ENCODE peak calls at places on chromosomes 2 and 18, in eight cellular contexts. C is naive thymus-derived CD4-positive, alpha-beta T cell; L is NCI-H2029 treated with DMSO at 0.1 percent for 48 hours; S is sigmoid colon; Z is hypothalamus; N is HEK293T; Y is GM18507; X is neural progenitor cell. I is an unnamed sample.

GRCh38 chr18:23890589-23890988 is 124.0 kb upstream of the TTC39C start:
- DNase-seq in C (no peak), L (no peak), S (no peak), Z (no peak), N (no peak), Y (no peak), X (no peak), I (no peak)

GRCh38 chr2:35585972-35586371 is 769.6 kb upstream of the CRIM1 start:
- DNase-seq in C (no peak), L (no peak), S (no peak), Z (no peak), N (no peak), Y (no peak), X (peak), I (no peak)

GRCh38 chr2:174184915-174185314 is 63.4 kb downstream of the OLA1 start:
- DNase-seq in C (no peak), L (no peak), S (no peak), Z (no peak), N (no peak), Y (no peak), X (no peak), I (no peak)

GRCh38 chr2:119253114-119253702 is 29.6 kb downstream of the STEAP3 start:
- DNase-seq in C (no peak), L (no peak), S (no peak), Z (no peak), N (no peak), Y (no peak), X (no peak), I (no peak)

GRCh38 chr18:11999431-11999830 is 18.1 kb downstream of the IMPA2 start:
- DNase-seq in C (no peak), L (no peak), S (peak), Z (peak), N (no peak), Y (no peak), X (no peak), I (no peak)

GRCh38 chr2:228613133-228613532 is 431.6 kb upstream of the SPHKAP start:
- DNase-seq in C (no peak), L (no peak), S (no peak), Z (no peak), N (no peak), Y (no peak), X (no peak), I (no peak)

GRCh38 chr18:5058768-5059539 is 138.1 kb downstream of the AKAIN1 start:
- DNase-seq in C (peak), L (no peak), S (no peak), Z (no peak), N (no peak), Y (no peak), X (no peak), I (no peak)

GRCh38 chr2:1489486-1489885 is 76.2 kb downstream of the TPO start:
- DNase-seq in C (no peak), L (no peak), S (peak), Z (no peak), N (no peak), Y (no peak), X (no peak), I (no peak)

GRCh38 chr2:168673265-168674222 is 128.9 kb upstream of the NOSTRIN start:
- DNase-seq in C (no peak), L (no peak), S (no peak), Z (no peak), N (no peak), Y (no peak), X (no peak), I (no peak)

GRCh38 chr2:240156435-240157146 is 16.1 kb upstream of the OTOS start:
- DNase-seq in C (no peak), L (no peak), S (peak), Z (no peak), N (no peak), Y (no peak), X (no peak), I (no peak)

GRCh38 chr2:165408191-165408590 is 61.3 kb upstream of the CSRNP3 start:
- DNase-seq in C (no peak), L (peak), S (peak), Z (no peak), N (no peak), Y (no peak), X (no peak), I (no peak)

GRCh38 chr18:5057348-5058012 is 139.6 kb downstream of the AKAIN1 start:
- DNase-seq in C (peak), L (peak), S (peak), Z (peak), N (peak), Y (peak), X (peak), I (peak)

GRCh38 chr2:185475868-185476267 is 262.7 kb upstream of the FSIP2 start:
- DNase-seq in C (no peak), L (no peak), S (no peak), Z (no peak), N (no peak), Y (no peak), X (peak), I (no peak)

GRCh38 chr18:79942786-79943607 is 8.5 kb downstream of the SLC66A2 start:
- DNase-seq in C (no peak), L (no peak), S (peak), Z (no peak), N (no peak), Y (no peak), X (no peak), I (no peak)

GRCh38 chr2:188765522-188765921 is 208.7 kb upstream of the COL3A1 start:
- DNase-seq in C (no peak), L (no peak), S (no peak), Z (no peak), N (peak), Y (no peak), X (peak), I (no peak)

GRCh38 chr2:178914259-178914849 is 107.1 kb upstream of the TTN start:
- DNase-seq in C (peak), L (peak), S (peak), Z (peak), N (peak), Y (peak), X (peak), I (peak)

GRCh38 chr18:48153641-48154481 is 223.4 kb upstream of the SMAD2 start:
- DNase-seq in C (no peak), L (no peak), S (no peak), Z (no peak), N (no peak), Y (no peak), X (no peak), I (no peak)

GRCh38 chr2:148969585-148970180 is 68.8 kb upstream of the LYPD6B start:
- DNase-seq in C (no peak), L (no peak), S (no peak), Z (no peak), N (no peak), Y (no peak), X (no peak), I (no peak)

GRCh38 chr2:12046641-12047040 is 300.2 kb downstream of the LPIN1 start:
- DNase-seq in C (no peak), L (no peak), S (no peak), Z (no peak), N (no peak), Y (no peak), X (no peak), I (no peak)

GRCh38 chr2:190121971-190122370 is 59.4 kb upstream of the MSTN start:
- DNase-seq in C (no peak), L (no peak), S (no peak), Z (no peak), N (peak), Y (no peak), X (peak), I (peak)

GRCh38 chr2:9844036-9844483 is 786 bp downstream of the TAF1B start:
- DNase-seq in C (no peak), L (no peak), S (no peak), Z (no peak), N (no peak), Y (no peak), X (peak), I (no peak)

GRCh38 chr2:105417789-105418475 is 19.1 kb upstream of the FHL2 start:
- DNase-seq in C (no peak), L (no peak), S (no peak), Z (no peak), N (no peak), Y (no peak), X (no peak), I (no peak)

GRCh38 chr18:26804474-26804873 is 61.0 kb downstream of the AQP4 start:
- DNase-seq in C (no peak), L (no peak), S (no peak), Z (no peak), N (peak), Y (no peak), X (peak), I (peak)

GRCh38 chr2:155350783-155351580 is 652.5 kb downstream of the KCNJ3 start:
- DNase-seq in C (no peak), L (no peak), S (no peak), Z (no peak), N (no peak), Y (no peak), X (no peak), I (no peak)

GRCh38 chr2:241574911-241575623 is 16.5 kb downstream of the BOK start:
- DNase-seq in C (no peak), L (no peak), S (peak), Z (no peak), N (no peak), Y (no peak), X (no peak), I (no peak)

GRCh38 chr2:233501198-233502076 is 65.1 kb downstream of the USP40 start:
- DNase-seq in C (no peak), L (no peak), S (no peak), Z (no peak), N (no peak), Y (no peak), X (no peak), I (peak)

GRCh38 chr2:109279243-109279860 is 150.3 kb downstream of the SH3RF3 start:
- DNase-seq in C (no peak), L (no peak), S (peak), Z (no peak), N (no peak), Y (no peak), X (no peak), I (no peak)